ENCODE peak calls at places on chromosomes 6 and 20, in six cellular contexts. H, S, Q, R, I and Y are unnamed samples.

GRCh38 chr6:46935687-46936086 is 13.9 kb upstream of the ADGRF5 start:
- ATAC-seq in H (no peak), R (peak), I (peak), S (no peak), Q (peak), Y (no peak)

GRCh38 chr6:105795913-105796517 is 290.1 kb upstream of the PRDM1 start:
- ATAC-seq in H (no peak), R (no peak), Q (no peak), I (no peak), S (peak), Y (no peak)

GRCh38 chr6:13357551-13358075 is 29.3 kb upstream of the TBC1D7 start:
- ATAC-seq in R (peak), Q (no peak), H (no peak), I (no peak), S (no peak), Y (no peak)

GRCh38 chr6:73969982-73970960 is 274.3 kb downstream of the CD109 start:
- ATAC-seq in Q (no peak), H (peak), I (peak), S (peak), R (peak), Y (no peak)

GRCh38 chr6:118307581-118307980 is 240.5 kb upstream of the PLN start:
- ATAC-seq in R (no peak), Q (peak), H (no peak), I (peak), S (no peak), Y (no peak)

GRCh38 chr6:89275900-89276299 is 39.2 kb downstream of the GABRR2 start:
- ATAC-seq in Q (no peak), H (no peak), R (no peak), I (no peak), S (no peak), Y (no peak)

GRCh38 chr20:3632311-3633004 is 30.7 kb downstream of the GFRA4 start:
- ATAC-seq in S (no peak), R (no peak), Q (no peak), H (no peak), I (no peak), Y (no peak)

GRCh38 chr6:97066056-97066455 is 141.5 kb downstream of the KLHL32 start:
- ATAC-seq in I (no peak), Q (no peak), H (no peak), S (peak), R (no peak), Y (no peak)

GRCh38 chr6:43733471-43734293 is 36.3 kb upstream of the VEGFA start:
- ATAC-seq in R (no peak), H (no peak), Q (no peak), S (peak), I (no peak), Y (peak)

GRCh38 chr6:7461416-7461815 is 71.8 kb downstream of the RIOK1 start:
- ATAC-seq in I (no peak), H (no peak), Q (no peak), S (no peak), R (no peak), Y (no peak)

GRCh38 chr20:53371216-53371615 is 222.4 kb downstream of the ZNF217 start:
- ATAC-seq in S (no peak), I (no peak), Q (no peak), H (no peak), R (no peak), Y (no peak)

GRCh38 chr6:116963972-116964371 is 86.9 kb downstream of the RFX6 start:
- ATAC-seq in Q (no peak), S (no peak), H (no peak), I (no peak), R (no peak), Y (no peak)

GRCh38 chr20:62336775-62337557 is 30.1 kb downstream of the LAMA5 start:
- ATAC-seq in S (no peak), R (no peak), Q (no peak), I (no peak), H (no peak), Y (no peak)

GRCh38 chr6:105326838-105327745 is 75.8 kb downstream of the PREP start:
- ATAC-seq in R (peak), Q (peak), H (peak), I (peak), S (no peak), Y (no peak)

GRCh38 chr6:158752613-158753012 is 66.6 kb downstream of the EZR start:
- ATAC-seq in Q (peak), R (peak), H (peak), S (no peak), I (peak), Y (peak)

GRCh38 chr20:32476684-32477593 is 108.2 kb downstream of the NOL4L start:
- ATAC-seq in Q (no peak), H (no peak), S (no peak), R (no peak), I (no peak), Y (no peak)

GRCh38 chr6:108002365-108003221 is 44.6 kb upstream of the SEC63 start:
- ATAC-seq in Q (no peak), S (no peak), I (no peak), H (peak), R (peak), Y (no peak)

GRCh38 chr6:7389162-7389450 is 436 bp downstream of the CAGE1 start:
- ATAC-seq in I (peak), R (peak), S (no peak), H (peak), Q (peak), Y (no peak)

GRCh38 chr20:4776079-4776630 is 54.4 kb downstream of the PRND start:
- ATAC-seq in R (no peak), I (no peak), H (no peak), S (no peak), Q (no peak), Y (no peak)

GRCh38 chr6:109925060-109925459 is 53.1 kb upstream of the GPR6 start:
- ATAC-seq in H (no peak), S (no peak), I (no peak), R (no peak), Q (no peak), Y (no peak)

GRCh38 chr6:35669441-35669776 is 19.3 kb downstream of the FKBP5 start:
- ATAC-seq in R (no peak), Q (no peak), I (no peak), H (no peak), S (peak), Y (no peak)

GRCh38 chr6:157861184-157861583 is 38.1 kb downstream of the SNX9 start:
- ATAC-seq in H (no peak), S (no peak), Q (peak), R (no peak), I (no peak), Y (no peak)

GRCh38 chr6:5279891-5280338 is 18.6 kb downstream of the FARS2 start:
- ATAC-seq in R (no peak), H (no peak), I (no peak), Q (no peak), S (peak), Y (peak)

GRCh38 chr20:38825901-38826625 is 20.6 kb downstream of the PPP1R16B start:
- ATAC-seq in S (no peak), I (no peak), R (no peak), H (peak), Q (peak), Y (no peak)

GRCh38 chr6:168546173-168546572 is 105.2 kb downstream of the SMOC2 start:
- ATAC-seq in H (no peak), I (peak), R (peak), Q (peak), S (no peak), Y (peak)

GRCh38 chr6:33126101-33126714 is 50.4 kb downstream of the HLA-DPB1 start:
- ATAC-seq in Q (peak), I (peak), S (peak), H (peak), R (peak), Y (peak)

GRCh38 chr6:130513770-130514169 is 148.0 kb downstream of the TMEM200A start:
- ATAC-seq in Q (no peak), R (peak), I (no peak), H (peak), S (peak), Y (peak)

GRCh38 chr6:100573169-100573568 is 108.4 kb upstream of the SIM1 start:
- ATAC-seq in Q (no peak), H (no peak), S (no peak), I (no peak), R (no peak), Y (no peak)

GRCh38 chr20:35174458-35175216 is 2.8 kb downstream of the PROCR start:
- ATAC-seq in R (peak), Q (peak), S (no peak), I (no peak), H (peak), Y (no peak)

GRCh38 chr6:73302339-73302738 is 39.3 kb upstream of the KHDC1 start:
- ATAC-seq in R (no peak), H (no peak), I (no peak), S (no peak), Q (no peak), Y (no peak)

GRCh38 chr6:42175860-42176259 is 2.7 kb downstream of the GUCA1A start:
- ATAC-seq in Q (no peak), I (no peak), H (no peak), R (no peak), S (no peak), Y (no peak)

GRCh38 chr6:149060300-149060984 is 257.1 kb upstream of the TAB2 start:
- ATAC-seq in H (peak), I (peak), Q (peak), S (peak), R (peak), Y (peak)

GRCh38 chr6:43246301-43247114 is 3.2 kb downstream of the TTBK1 start:
- ATAC-seq in S (peak), I (peak), H (peak), R (peak), Q (peak), Y (peak)